ENCODE peak calls at places on chromosomes 2 and 18, in seven cellular contexts. N is nucleus accumbens; S is activated CD4-positive, alpha-beta T cell treated with anti-CD3 and anti-CD28 coated beads, Interleukin-2, amount 50 U/mL, for 48 hours; R is hippocampal formation; L is left kidney; B is naive thymus-derived CD8-positive, alpha-beta T cell; Q is coronary artery. M is an unnamed sample.

GRCh38 chr2:105904938-105905337 is 160.2 kb downstream of the NCK2 start:
- DNase-seq in N (no peak), S (no peak), R (no peak), L (no peak), B (no peak), Q (no peak), M (no peak)

GRCh38 chr2:235527806-235528480 is 34.1 kb downstream of the AGAP1 start:
- DNase-seq in N (no peak), S (no peak), R (no peak), L (peak; percentile 82), B (no peak), Q (no peak), M (no peak)

GRCh38 chr18:76169733-76170132 is 325.3 kb downstream of the ZNF516 start:
- DNase-seq in N (no peak), S (no peak), R (no peak), L (no peak), B (no peak), Q (no peak), M (no peak)

GRCh38 chr2:207779523-207779922 is 9.8 kb upstream of the FZD5 start:
- DNase-seq in N (no peak), S (no peak), R (no peak), L (no peak), B (no peak), Q (no peak), M (no peak)

GRCh38 chr2:2913601-2914120 is 464.0 kb downstream of the EIPR1 start:
- DNase-seq in N (no peak), S (no peak), R (no peak), L (no peak), B (no peak), Q (no peak), M (no peak)

GRCh38 chr18:39841133-39842041 is 2113.6 kb upstream of the PIK3C3 start:
- DNase-seq in N (peak; percentile 15), S (no peak), R (peak; percentile 73), L (peak; percentile 95), B (no peak), Q (no peak), M (no peak)

GRCh38 chr2:101120124-101120996 is 30.8 kb downstream of the TBC1D8 start:
- DNase-seq in N (no peak), S (no peak), R (no peak), L (peak; percentile 86), B (no peak), Q (peak; percentile 91), M (no peak)

GRCh38 chr2:1430491-1430890 is 17.2 kb downstream of the TPO start:
- DNase-seq in N (no peak), S (no peak), R (no peak), L (no peak), B (no peak), Q (no peak), M (no peak)

GRCh38 chr2:41720702-41721344 is 327.0 kb upstream of the PKDCC start:
- DNase-seq in N (no peak), S (no peak), R (no peak), L (peak; percentile 36), B (no peak), Q (no peak), M (no peak)

GRCh38 chr2:100006516-100006915 is 135.9 kb downstream of the AFF3 start:
- DNase-seq in N (no peak), S (no peak), R (no peak), L (no peak), B (no peak), Q (no peak), M (no peak)

GRCh38 chr18:47799376-47799775 is 131.1 kb downstream of the SMAD2 start:
- DNase-seq in N (no peak), S (no peak), R (no peak), L (peak; percentile 33), B (no peak), Q (no peak), M (no peak)

GRCh38 chr18:28189400-28190239 is 12.7 kb upstream of the CDH2 start:
- DNase-seq in N (no peak), S (peak; percentile 20), R (no peak), L (peak; percentile 49), B (no peak), Q (no peak), M (peak; percentile 34)

GRCh38 chr18:67428805-67429204 is 87.7 kb downstream of the DSEL start:
- DNase-seq in N (no peak), S (no peak), R (no peak), L (no peak), B (no peak), Q (no peak), M (no peak)

GRCh38 chr2:215080545-215080944 is 57.9 kb downstream of the ABCA12 start:
- DNase-seq in N (no peak), S (no peak), R (no peak), L (peak; percentile 88), B (no peak), Q (no peak), M (no peak)

GRCh38 chr2:178882666-178883440 is 75.6 kb upstream of the TTN start:
- DNase-seq in N (no peak), S (no peak), R (no peak), L (no peak), B (no peak), Q (no peak), M (no peak)

GRCh38 chr18:12861637-12862036 is 22.4 kb downstream of the PTPN2 start:
- DNase-seq in N (no peak), S (no peak), R (no peak), L (no peak), B (no peak), Q (no peak), M (no peak)

M was measured in KG1.